ENCODE peak calls at places on chromosome 14, in four cellular contexts. Y, W, K and Z are unnamed samples.

GRCh38 chr14:102930138-102930752 is 7.8 kb downstream of the AMN start:
- DNase-seq in Y (no peak), W (no peak), K (no peak), Z (no peak)

GRCh38 chr14:103483600-103483999 is 39.0 kb downstream of the CKB start:
- DNase-seq in Y (peak; percentile 68), W (peak; percentile 94), K (no peak), Z (no peak)

GRCh38 chr14:86310148-86310547 is 780.2 kb downstream of the FLRT2 start:
- DNase-seq in Y (no peak), W (no peak), K (no peak), Z (no peak)

GRCh38 chr14:91911474-91912032 is 35.9 kb downstream of the FBLN5 start:
- DNase-seq in Y (peak; percentile 70), W (peak; percentile 71), K (peak; percentile 49), Z (peak; percentile 19)

GRCh38 chr14:95504135-95505029 is 12.1 kb downstream of the SYNE3 start:
- DNase-seq in Y (peak; percentile 82), W (no peak), K (no peak), Z (no peak)

GRCh38 chr14:68682166-68683103 is 110.4 kb downstream of the ZFP36L1 start:
- DNase-seq in Y (peak; percentile 99), W (peak; percentile 81), K (peak; percentile 72), Z (no peak)

GRCh38 chr14:101965796-101966718 is 1.7 kb downstream of the DYNC1H1 start:
- DNase-seq in Y (no peak), W (no peak), K (no peak), Z (no peak)

GRCh38 chr14:87334997-87335675 is 657.8 kb downstream of the GALC start:
- DNase-seq in Y (no peak), W (peak; percentile 42), K (no peak), Z (no peak)

GRCh38 chr14:83734431-83734830 is 1795.5 kb upstream of the FLRT2 start:
- DNase-seq in Y (no peak), W (no peak), K (no peak), Z (no peak)

GRCh38 chr14:62269204-62269603 is 507.0 kb downstream of the SNAPC1 start:
- DNase-seq in Y (peak; percentile 24), W (peak; percentile 29), K (no peak), Z (no peak)

GRCh38 chr14:103382375-103382774 is 2.8 kb upstream of the MARK3 start:
- DNase-seq in Y (peak; percentile 77), W (peak; percentile 91), K (no peak), Z (no peak)

GRCh38 chr14:104266643-104267575 is 128.5 kb downstream of the KIF26A start:
- DNase-seq in Y (no peak), W (no peak), K (no peak), Z (peak; percentile 0)

GRCh38 chr14:73168274-73168673 is 32.0 kb downstream of the PSEN1 start:
- DNase-seq in Y (no peak), W (no peak), K (no peak), Z (no peak)

GRCh38 chr14:79704406-79704805 is 506.9 kb downstream of the DIO2 start:
- DNase-seq in Y (no peak), W (no peak), K (no peak), Z (no peak)

GRCh38 chr14:99718031-99718810 is 34.1 kb downstream of the CYP46A1 start:
- DNase-seq in Y (no peak), W (no peak), K (no peak), Z (no peak)

GRCh38 chr14:55805250-55805649 is 225.2 kb downstream of the KTN1 start:
- DNase-seq in Y (no peak), W (no peak), K (no peak), Z (no peak)

GRCh38 chr14:55801121-55801520 is 221.1 kb downstream of the KTN1 start:
- DNase-seq in Y (no peak), W (no peak), K (no peak), Z (no peak)

GRCh38 chr14:55804198-55804553 is 224.2 kb downstream of the KTN1 start:
- DNase-seq in Y (no peak), W (no peak), K (no peak), Z (no peak)

GRCh38 chr14:55803506-55804197 is 223.6 kb downstream of the KTN1 start:
- DNase-seq in Y (peak; percentile 66), W (peak; percentile 36), K (no peak), Z (no peak)

DNA sequence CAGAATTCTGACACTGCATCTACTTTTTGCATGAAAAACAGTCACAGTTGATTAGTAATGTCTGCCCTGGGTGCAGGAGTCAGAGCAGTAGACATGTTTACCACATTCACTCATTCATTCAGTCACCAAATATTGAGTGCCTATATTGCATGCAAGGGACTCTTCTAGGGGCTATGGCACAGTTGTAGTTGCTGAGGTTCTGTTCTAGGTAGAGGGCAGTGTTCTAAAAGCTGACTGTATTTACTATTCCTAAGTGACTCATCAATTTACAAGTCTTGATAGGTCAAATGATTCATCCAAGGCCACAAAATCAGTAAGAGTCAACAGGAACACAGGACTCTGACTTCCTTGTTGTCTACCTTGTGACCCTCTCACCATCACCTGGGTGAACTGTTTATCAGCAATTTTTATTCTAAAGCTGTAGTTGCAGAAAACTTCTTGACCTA is 223.0 kb downstream of the KTN1 start:
- DNase-seq in Y (peak; percentile 53), W (peak; percentile 87), K (no peak), Z (no peak)
- TF ChIP-seq CTCF in Y (peak; percentile 29), W (peak; percentile 53), K (no peak), Z (no peak)

GRCh38 chr14:24852312-24853060 is 197.5 kb downstream of the STXBP6 start:
- DNase-seq in Y (no peak), W (no peak), K (no peak), Z (no peak)
- TF ChIP-seq CTCF in Y (no peak), W (no peak), K (no peak), Z (no peak)

GRCh38 chr14:77800814-77801213 is 905 bp downstream of the ADCK1 start:
- DNase-seq in Y (no peak), W (no peak), K (no peak), Z (no peak)

GRCh38 chr14:77809011-77809410 is 9.1 kb downstream of the ADCK1 start:
- DNase-seq in Y (no peak), W (no peak), K (no peak), Z (no peak)

GRCh38 chr14:77808250-77808649 is 8.3 kb downstream of the ADCK1 start:
- DNase-seq in Y (no peak), W (no peak), K (no peak), Z (no peak)

GRCh38 chr14:77805703-77806102 is 5.8 kb downstream of the ADCK1 start:
- DNase-seq in Y (no peak), W (no peak), K (no peak), Z (no peak)

GRCh38 chr14:77804592-77804991 is 4.7 kb downstream of the ADCK1 start:
- DNase-seq in Y (peak; percentile 10), W (peak; percentile 59), K (no peak), Z (no peak)
- TF ChIP-seq CTCF in Y (peak; percentile 25), W (peak; percentile 37), K (no peak), Z (no peak)

DNA sequence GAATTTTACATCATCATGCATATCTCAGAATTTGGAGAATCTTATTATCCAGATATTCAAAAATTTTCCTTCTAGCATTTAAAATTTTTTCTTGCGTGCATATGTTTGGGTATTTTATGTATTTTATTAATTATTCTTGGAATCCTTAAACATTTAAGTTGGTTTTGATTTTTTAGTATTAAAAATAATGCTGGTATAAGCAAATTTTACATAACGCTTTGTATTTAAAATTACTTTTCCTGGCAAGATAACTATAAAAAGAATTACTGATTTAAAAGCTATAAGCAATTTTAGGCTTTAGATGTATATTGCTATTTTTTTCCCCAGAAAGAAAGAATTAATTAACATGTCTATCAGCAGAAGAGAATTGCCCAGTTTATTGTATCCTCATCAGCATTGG is 224.6 kb upstream of the STXBP6 start:
- DNase-seq in Y (no peak), W (no peak), K (no peak), Z (no peak)
- TF ChIP-seq CTCF in Y (no peak), W (no peak), K (no peak), Z (no peak)

DNA sequence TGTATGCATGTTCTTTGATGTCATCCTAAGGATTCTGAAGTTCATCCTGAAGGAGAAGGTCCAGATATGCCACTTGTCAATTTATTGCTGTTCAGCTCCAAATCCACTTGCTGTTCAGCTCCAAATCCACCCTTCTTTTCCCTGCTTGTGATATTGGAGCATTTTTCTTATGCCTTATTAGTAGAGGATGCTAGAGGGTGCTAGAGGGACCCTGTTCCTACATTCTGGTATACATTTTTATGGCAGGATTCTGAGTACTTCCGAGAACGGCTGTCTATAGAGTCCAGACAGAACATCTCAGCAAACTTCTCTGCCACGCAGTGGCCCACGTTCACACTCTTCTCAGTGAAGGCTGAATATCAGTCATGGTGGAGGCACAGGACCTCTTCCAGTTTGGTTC is 406.7 kb downstream of the NOVA1 start:
- DNase-seq in Y (peak; percentile 33), W (no peak), K (no peak), Z (no peak)
- TF ChIP-seq CTCF in Y (peak; percentile 51), W (peak; percentile 20), K (no peak), Z (no peak)

GRCh38 chr14:74207943-74208342 is 31.3 kb upstream of the VSX2 start:
- DNase-seq in Y (peak; percentile 3), W (peak; percentile 3), K (no peak), Z (no peak)
- TF ChIP-seq CTCF in Y (peak; percentile 22), W (no peak), K (no peak), Z (no peak)